ENCODE peak calls at places on chromosome 7, in six cellular contexts. Y is thyroid gland; L is RWPE2; D is gastrocnemius medialis; U is Panc1; O is CD4-positive, alpha-beta T cell. G is an unnamed sample. For H3K9me3, the result is how much of the 10 kb centered on the place peaks cover.

GRCh38 chr7:141640239-141640840 is 61.6 kb downstream of the DENND11 start:
- DNase-seq in Y (no peak), L (no peak), D (no peak), U (no peak), O (no peak), G (peak)

GRCh38 chr7:139560678-139561077 is 37.2 kb downstream of the CLEC2L start:
- DNase-seq in Y (no peak), L (no peak), D (no peak), U (no peak), O (no peak), G (no peak)

GRCh38 chr7:16369851-16370250 is 51.5 kb downstream of the CRPPA start:
- DNase-seq in Y (no peak), L (no peak), D (no peak), U (no peak), O (no peak), G (no peak)

GRCh38 chr7:4842302-4843064 is 19.3 kb downstream of the PAPOLB start:
- DNase-seq in Y (peak), L (no peak), D (no peak), U (no peak), O (no peak), G (no peak)

GRCh38 chr7:42351313-42351935 is 114.4 kb upstream of the GLI3 start:
- DNase-seq in Y (no peak), L (no peak), D (no peak), U (no peak), O (no peak), G (no peak)

GRCh38 chr7:142811154-142811737 is 40.5 kb downstream of the PRSS2 start:
- DNase-seq in Y (no peak), L (no peak), D (no peak), U (no peak), O (no peak), G (no peak)

GRCh38 chr7:133822816-133823552 is 304.2 kb upstream of the LRGUK start:
- DNase-seq in Y (no peak), L (no peak), D (no peak), U (no peak), O (no peak), G (no peak)

GRCh38 chr7:107874605-107875446 is 16.2 kb upstream of the DLD start:
- DNase-seq in Y (peak), L (no peak), D (peak), U (peak), O (no peak), G (no peak)

GRCh38 chr7:32072397-32072796 is 2.2 kb upstream of the PDE1C start:
- DNase-seq in Y (no peak), L (no peak), D (no peak), U (no peak), O (no peak), G (no peak)

GRCh38 chr7:31407277-31407676 is 66.8 kb upstream of the NEUROD6 start:
- DNase-seq in Y (no peak), L (no peak), D (no peak), U (no peak), O (no peak), G (no peak)

GRCh38 chr7:92809397-92810241 is 26.8 kb downstream of the CDK6 start:
- DNase-seq in Y (peak), L (peak), D (peak), U (peak), O (peak), G (no peak)

GRCh38 chr7:38905026-38905759 is 3.8 kb downstream of the VPS41 start:
- DNase-seq in Y (no peak), L (no peak), D (no peak), U (no peak), O (no peak), G (no peak)

GRCh38 chr7:143892527-143893300 is 9.3 kb downstream of the TCAF1 start:
- DNase-seq in Y (no peak), L (no peak), D (no peak), U (no peak), O (no peak), G (no peak)

GRCh38 chr7:84568786-84569185 is 374.2 kb upstream of the SEMA3A start:
- DNase-seq in Y (no peak), L (no peak), D (no peak), U (no peak), O (no peak), G (no peak)

GRCh38 chr7:14009453-14010418 is 20.3 kb upstream of the ETV1 start:
- DNase-seq in Y (no peak), L (no peak), D (no peak), U (no peak), O (no peak), G (no peak)

GRCh38 chr7:16708496-16708895 is 45.1 kb upstream of the TSPAN13 start:
- DNase-seq in Y (no peak), L (no peak), D (no peak), U (no peak), O (no peak), G (no peak)

GRCh38 chr7:110944448-110944847 is 146.5 kb upstream of the LRRN3 start:
- DNase-seq in Y (no peak), L (no peak), D (no peak), U (no peak), O (no peak), G (no peak)

GRCh38 chr7:90403174-90404113 is at the start of gene CLDN12:
- DNase-seq in Y (peak), L (peak), D (peak), U (peak), O (peak), G (peak)

GRCh38 chr7:112707655-112708054 is 82.5 kb downstream of the TMEM168 start:
- DNase-seq in Y (no peak), L (no peak), D (no peak), U (no peak), O (no peak), G (no peak)

GRCh38 chr7:94662548-94662947 is 6.6 kb upstream of the SGCE start:
- DNase-seq in Y (no peak), L (no peak), D (no peak), U (no peak), O (no peak), G (no peak)

GRCh38 chr7:22858640-22859561 is 36.3 kb upstream of the TOMM7 start:
- DNase-seq in Y (no peak), L (peak), D (peak), U (no peak), O (no peak), G (no peak)

GRCh38 chr7:4834601-4835397 is 27.0 kb downstream of the PAPOLB start:
- DNase-seq in Y (no peak), L (no peak), D (no peak), U (no peak), O (no peak), G (no peak)

GRCh38 chr7:29865526-29865925 is 59.2 kb downstream of the WIPF3 start:
- DNase-seq in Y (no peak), L (no peak), D (peak), U (no peak), O (no peak), G (no peak)

GRCh38 chr7:68663392-68663791 is 934.9 kb upstream of the AUTS2 start:
- DNase-seq in Y (no peak), L (no peak), D (no peak), U (no peak), O (no peak), G (no peak)

GRCh38 chr7:7489546-7489945 is 46.1 kb downstream of the COL28A1 start:
- DNase-seq in Y (no peak), L (no peak), D (peak), U (no peak), O (no peak), G (no peak)

GRCh38 chr7:100793806-100794660 is 33.3 kb downstream of the EPHB4 start:
- DNase-seq in Y (no peak), L (no peak), D (no peak), U (no peak), O (no peak), G (no peak)

GRCh38 chr7:151245360-151246160 is 2.9 kb downstream of the SMARCD3 start:
- DNase-seq in Y (peak), L (peak), D (peak), U (no peak), O (peak), G (no peak)

GRCh38 chr7:54072710-54073109 is 469.5 kb upstream of the VSTM2A start:
- DNase-seq in Y (no peak), L (no peak), D (no peak), U (no peak), O (no peak), G (no peak)

GRCh38 chr7:54069843-54070242 is 472.3 kb upstream of the VSTM2A start:
- DNase-seq in Y (no peak), L (no peak), D (no peak), U (no peak), O (no peak), G (no peak)
- H3K9me3 ChIP-seq in Y (under half), L (under half), D (under half), U (under half), O (under half), G (under half)

GRCh38 chr7:120920588-120920987 is 30.0 kb upstream of the ING3 start:
- DNase-seq in Y (no peak), L (no peak), D (no peak), U (no peak), O (no peak), G (no peak)
- H3K27ac ChIP-seq in Y (no peak), L (no peak), D (no peak), U (no peak), O (no peak), G (no peak)

GRCh38 chr7:158343936-158344455 is 243.6 kb downstream of the PTPRN2 start:
- DNase-seq in Y (no peak), L (no peak), D (no peak), U (no peak), O (no peak), G (no peak)
- H3K9me3 ChIP-seq in Y (under half), L (under half), D (under half), U (under half), O (under half), G (under half)

DNA sequence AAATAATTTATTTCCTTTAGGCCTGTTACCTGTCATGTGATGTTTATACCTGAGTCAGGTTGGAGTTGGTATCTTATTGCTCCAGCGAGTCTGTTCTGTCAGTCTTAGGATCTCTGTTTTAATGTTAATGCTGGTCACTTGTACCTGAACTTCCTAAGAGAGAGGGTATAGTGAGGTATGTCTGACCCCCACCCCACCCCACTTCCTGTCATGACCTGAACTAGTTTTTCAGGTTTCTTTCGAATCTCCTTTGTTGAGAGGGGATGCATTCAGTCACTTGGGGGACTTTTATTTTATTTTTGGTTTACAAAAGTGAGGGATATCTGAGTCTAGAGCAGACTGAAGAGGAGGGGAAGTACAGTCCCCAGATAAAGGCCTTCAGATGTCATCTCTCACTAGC is 769.0 kb upstream of the COBL start:
- DNase-seq in Y (no peak), L (no peak), D (no peak), U (no peak), O (no peak), G (no peak)
- H3K27ac ChIP-seq in Y (no peak), L (no peak), D (no peak), U (no peak), O (no peak), G (no peak)

GRCh38 chr7:135179321-135179925 is 8.9 kb upstream of the CYREN start:
- DNase-seq in Y (no peak), L (no peak), D (no peak), U (no peak), O (no peak), G (no peak)

GRCh38 chr7:135175931-135176330 is 5.4 kb upstream of the CYREN start:
- DNase-seq in Y (no peak), L (no peak), D (no peak), U (no peak), O (no peak), G (no peak)

GRCh38 chr7:135177021-135177696 is 6.7 kb upstream of the CYREN start:
- DNase-seq in Y (no peak), L (peak), D (no peak), U (no peak), O (no peak), G (no peak)

GRCh38 chr7:135180122-135180521 is 9.6 kb upstream of the CYREN start:
- DNase-seq in Y (no peak), L (no peak), D (no peak), U (no peak), O (no peak), G (no peak)

DNA sequence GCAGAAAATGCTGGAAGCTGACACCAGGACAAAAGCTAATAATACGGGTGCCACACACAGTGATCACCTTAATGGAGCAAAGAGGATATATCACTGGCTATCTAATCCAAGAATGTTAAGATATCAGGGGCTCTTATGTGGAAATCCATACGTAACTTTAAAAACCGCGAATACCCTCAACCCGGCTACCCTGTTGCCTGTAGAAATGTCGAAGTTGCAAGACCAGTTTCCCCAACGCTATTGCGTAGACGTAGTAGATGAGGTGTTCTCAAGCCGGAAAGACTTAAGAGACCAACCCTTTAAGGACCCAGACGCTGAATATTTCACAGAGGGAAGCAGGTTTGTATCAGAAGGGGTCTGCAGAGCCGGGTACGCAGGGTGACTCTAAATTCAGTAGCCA is 7.9 kb upstream of the CYREN start:
- DNase-seq in Y (no peak), L (no peak), D (no peak), U (no peak), O (no peak), G (no peak)
- H3K9me3 ChIP-seq in Y (under half), L (under half), D (under half), U (under half), O (under half), G (under half)

GRCh38 chr7:158863611-158864506 is 7.5 kb downstream of the DYNC2I1 start:
- DNase-seq in Y (peak), L (peak), D (peak), U (no peak), O (peak), G (no peak)

GRCh38 chr7:158865462-158865922 is 9.1 kb downstream of the DYNC2I1 start:
- DNase-seq in Y (no peak), L (no peak), D (no peak), U (no peak), O (no peak), G (no peak)

GRCh38 chr7:158865977-158866376 is 9.6 kb downstream of the DYNC2I1 start:
- DNase-seq in Y (no peak), L (no peak), D (no peak), U (no peak), O (no peak), G (no peak)

GRCh38 chr7:158864507-158864820 is 8.1 kb downstream of the DYNC2I1 start:
- DNase-seq in Y (no peak), L (no peak), D (no peak), U (no peak), O (no peak), G (no peak)

GRCh38 chr7:158864833-158865232 is 8.5 kb downstream of the DYNC2I1 start:
- DNase-seq in Y (no peak), L (no peak), D (no peak), U (no peak), O (no peak), G (no peak)
- H3K27ac ChIP-seq in Y (peak), L (peak), D (peak), U (peak), O (no peak), G (no peak)

GRCh38 chr7:157744786-157745601 is 408.2 kb downstream of the DNAJB6 start:
- DNase-seq in Y (no peak), L (peak), D (no peak), U (no peak), O (no peak), G (no peak)
- H3K9me3 ChIP-seq in Y (under half), L (under half), D (under half), U (under half), O (under half), G (under half)

DNA sequence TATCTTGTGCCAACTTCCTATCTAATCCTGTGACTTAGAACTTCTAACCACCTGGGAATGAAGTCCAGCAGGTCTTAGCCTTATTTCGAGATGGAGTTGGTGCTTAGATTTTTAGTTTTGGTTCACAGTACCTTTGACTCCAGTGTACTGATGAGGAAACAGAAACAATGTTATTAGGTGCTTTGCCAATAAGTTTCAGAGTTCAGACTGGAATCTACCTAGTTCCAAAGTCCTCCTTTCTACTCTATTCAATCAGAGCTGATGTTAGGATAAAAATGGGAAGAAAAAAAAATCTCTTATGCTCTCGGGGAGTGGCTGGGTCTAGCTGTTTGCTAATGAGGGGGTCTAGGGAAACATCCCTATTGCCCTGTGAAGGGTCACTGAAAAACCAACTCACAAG is 606.3 kb upstream of the C7orf33 start:
- DNase-seq in Y (no peak), L (no peak), D (no peak), U (no peak), O (no peak), G (no peak)
- H3K27ac ChIP-seq in Y (no peak), L (no peak), D (no peak), U (no peak), O (no peak), G (no peak)

DNA sequence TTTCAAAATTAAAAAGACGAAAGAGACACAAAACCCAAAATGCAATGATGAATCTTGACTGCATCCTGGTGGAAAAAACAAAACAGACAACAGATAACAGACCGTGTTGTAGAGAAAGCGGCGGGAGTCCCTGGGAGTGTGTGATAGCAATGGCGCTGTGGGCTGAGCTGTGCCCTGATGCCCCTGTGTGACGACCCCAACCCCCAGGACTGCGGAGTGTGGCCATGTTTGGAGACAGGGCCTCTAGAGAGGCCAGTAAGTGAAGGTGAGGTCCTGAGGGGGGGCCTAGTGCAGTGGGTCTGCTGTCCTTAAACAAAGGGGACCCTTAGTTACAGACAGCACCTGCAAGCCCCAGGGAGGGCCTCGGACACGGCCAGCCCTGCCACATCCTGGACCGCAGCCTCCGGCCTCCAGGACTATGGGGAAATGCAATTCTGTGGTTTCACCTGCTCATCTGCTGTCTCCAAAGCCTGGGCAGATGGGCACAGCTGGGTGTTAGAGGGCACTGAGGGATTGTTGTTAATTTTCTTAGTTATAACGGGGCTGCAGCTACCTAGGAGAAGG is 277.7 kb downstream of the DNAJB6 start:
- DNase-seq in Y (no peak), L (no peak), D (no peak), U (no peak), O (no peak), G (no peak)
- H3K9me3 ChIP-seq in Y (under half), L (under half), D (under half), U (under half), O (under half), G (under half)

GRCh38 chr7:18509491-18509890 is 13.9 kb downstream of the HDAC9 start:
- DNase-seq in Y (no peak), L (no peak), D (no peak), U (no peak), O (no peak), G (no peak)
- H3K27ac ChIP-seq in Y (no peak), L (peak), D (peak), U (peak), O (no peak), G (no peak)

G was measured in iPS DF 6.9.